ENCODE peak calls at places on chromosomes 7 and 10, in seven cellular contexts. One of them, this sample, is unnamed.
A peak's percentile ranks its signal among the peaks of the same experiment; 100 is the strongest.

GRCh38 chr10:78332013-78332412 is 298.4 kb downstream of the RPS24 start:
- DNase-seq in astrocyte: no peak
- DNase-seq in lung: no peak
- DNase-seq in CD8-positive, alpha-beta T cell: no peak
- DNase-seq in hepatocyte: no peak
- DNase-seq in DND-41: no peak
- DNase-seq in tibial artery: peak; percentile 67
- DNase-seq in this sample: no peak

GRCh38 chr10:89615824-89616223 is 29.2 kb downstream of the PANK1 start:
- DNase-seq in tibial artery: no peak
- DNase-seq in CD8-positive, alpha-beta T cell: no peak
- DNase-seq in hepatocyte: no peak
- DNase-seq in DND-41: no peak
- DNase-seq in lung: no peak
- DNase-seq in astrocyte: peak; percentile 22
- DNase-seq in this sample: no peak

GRCh38 chr7:87029078-87029477 is 30.4 kb downstream of the ELAPOR2 start:
- DNase-seq in CD8-positive, alpha-beta T cell: no peak
- DNase-seq in lung: no peak
- DNase-seq in hepatocyte: no peak
- DNase-seq in tibial artery: no peak
- DNase-seq in astrocyte: no peak
- DNase-seq in DND-41: no peak
- DNase-seq in this sample: no peak

GRCh38 chr7:80900583-80901576 is 18.0 kb downstream of the SEMA3C start:
- DNase-seq in astrocyte: peak; percentile 81
- DNase-seq in lung: no peak
- DNase-seq in DND-41: no peak
- DNase-seq in CD8-positive, alpha-beta T cell: no peak
- DNase-seq in hepatocyte: no peak
- DNase-seq in tibial artery: no peak
- DNase-seq in this sample: no peak

GRCh38 chr7:147547252-147547897 is 1043.2 kb upstream of the C7orf33 start:
- DNase-seq in tibial artery: no peak
- DNase-seq in lung: peak; percentile 30
- DNase-seq in CD8-positive, alpha-beta T cell: no peak
- DNase-seq in astrocyte: no peak
- DNase-seq in DND-41: no peak
- DNase-seq in hepatocyte: peak; percentile 62
- DNase-seq in this sample: no peak

GRCh38 chr7:137120690-137121089 is 222.8 kb downstream of the PTN start:
- DNase-seq in DND-41: no peak
- DNase-seq in hepatocyte: no peak
- DNase-seq in lung: no peak
- DNase-seq in astrocyte: no peak
- DNase-seq in CD8-positive, alpha-beta T cell: no peak
- DNase-seq in tibial artery: no peak
- DNase-seq in this sample: no peak

GRCh38 chr7:150879345-150879744 is 27.0 kb downstream of the AOC1 start:
- DNase-seq in DND-41: no peak
- DNase-seq in astrocyte: peak; percentile 36
- DNase-seq in CD8-positive, alpha-beta T cell: no peak
- DNase-seq in hepatocyte: no peak
- DNase-seq in lung: no peak
- DNase-seq in tibial artery: no peak
- DNase-seq in this sample: no peak

GRCh38 chr10:114767101-114767588 is 54.4 kb upstream of the FHIP2A start:
- DNase-seq in DND-41: no peak
- DNase-seq in CD8-positive, alpha-beta T cell: no peak
- DNase-seq in hepatocyte: no peak
- DNase-seq in tibial artery: no peak
- DNase-seq in lung: no peak
- DNase-seq in astrocyte: peak; percentile 65
- DNase-seq in this sample: no peak

GRCh38 chr7:22900784-22901183 is 78.1 kb upstream of the TOMM7 start:
- DNase-seq in tibial artery: no peak
- DNase-seq in hepatocyte: no peak
- DNase-seq in DND-41: no peak
- DNase-seq in lung: peak; percentile 4
- DNase-seq in astrocyte: no peak
- DNase-seq in CD8-positive, alpha-beta T cell: no peak
- DNase-seq in this sample: no peak

GRCh38 chr7:85213500-85213899 is 26.6 kb upstream of the SEMA3D start:
- DNase-seq in lung: no peak
- DNase-seq in tibial artery: no peak
- DNase-seq in DND-41: no peak
- DNase-seq in hepatocyte: no peak
- DNase-seq in astrocyte: no peak
- DNase-seq in CD8-positive, alpha-beta T cell: no peak
- DNase-seq in this sample: no peak

GRCh38 chr10:87861566-87861952 is 1.8 kb downstream of the KLLN start:
- DNase-seq in lung: peak; percentile 79
- DNase-seq in tibial artery: peak; percentile 82
- DNase-seq in DND-41: peak; percentile 27
- DNase-seq in CD8-positive, alpha-beta T cell: peak; percentile 2
- DNase-seq in hepatocyte: peak; percentile 87
- DNase-seq in astrocyte: peak; percentile 84
- DNase-seq in this sample: no peak

GRCh38 chr10:99740933-99741559 is 9.0 kb downstream of the CUTC start:
- DNase-seq in astrocyte: no peak
- DNase-seq in DND-41: no peak
- DNase-seq in CD8-positive, alpha-beta T cell: no peak
- DNase-seq in lung: no peak
- DNase-seq in hepatocyte: no peak
- DNase-seq in tibial artery: no peak
- DNase-seq in this sample: no peak

GRCh38 chr10:124515244-124515970 is 53.8 kb downstream of the LHPP start:
- DNase-seq in astrocyte: no peak
- DNase-seq in tibial artery: no peak
- DNase-seq in lung: no peak
- DNase-seq in hepatocyte: no peak
- DNase-seq in DND-41: no peak
- DNase-seq in CD8-positive, alpha-beta T cell: no peak
- DNase-seq in this sample: no peak

GRCh38 chr10:123204127-123204461 is 49.9 kb downstream of the BUB3 start:
- DNase-seq in CD8-positive, alpha-beta T cell: no peak
- DNase-seq in astrocyte: no peak
- DNase-seq in tibial artery: no peak
- DNase-seq in hepatocyte: no peak
- DNase-seq in DND-41: no peak
- DNase-seq in lung: no peak
- DNase-seq in this sample: no peak

GRCh38 chr10:58773942-58774341 is 261.3 kb downstream of the BICC1 start:
- DNase-seq in lung: no peak
- DNase-seq in CD8-positive, alpha-beta T cell: no peak
- DNase-seq in DND-41: no peak
- DNase-seq in hepatocyte: no peak
- DNase-seq in tibial artery: no peak
- DNase-seq in astrocyte: no peak
- DNase-seq in this sample: no peak

GRCh38 chr10:88791924-88792323 is 10.6 kb upstream of the LIPM start:
- DNase-seq in tibial artery: no peak
- DNase-seq in lung: no peak
- DNase-seq in hepatocyte: peak; percentile 24
- DNase-seq in CD8-positive, alpha-beta T cell: no peak
- DNase-seq in astrocyte: no peak
- DNase-seq in DND-41: peak; percentile 14
- DNase-seq in this sample: peak; percentile 32

GRCh38 chr7:107644704-107645083 is 15.9 kb upstream of the SLC26A4 start:
- DNase-seq in astrocyte: no peak
- DNase-seq in DND-41: no peak
- DNase-seq in CD8-positive, alpha-beta T cell: no peak
- DNase-seq in tibial artery: no peak
- DNase-seq in hepatocyte: no peak
- DNase-seq in lung: no peak
- DNase-seq in this sample: no peak

GRCh38 chr7:9945882-9946281 is 1027.8 kb upstream of the PHF14 start:
- DNase-seq in lung: no peak
- DNase-seq in hepatocyte: no peak
- DNase-seq in tibial artery: no peak
- DNase-seq in DND-41: no peak
- DNase-seq in CD8-positive, alpha-beta T cell: no peak
- DNase-seq in astrocyte: peak; percentile 19
- DNase-seq in this sample: no peak

GRCh38 chr7:121395494-121395960 is 581 bp downstream of the FAM3C start:
- DNase-seq in hepatocyte: peak; percentile 54
- DNase-seq in DND-41: peak; percentile 58
- DNase-seq in lung: no peak
- DNase-seq in astrocyte: no peak
- DNase-seq in tibial artery: peak; percentile 21
- DNase-seq in CD8-positive, alpha-beta T cell: peak; percentile 27
- DNase-seq in this sample: no peak

GRCh38 chr7:56081626-56082340 is 11.0 kb downstream of the PHKG1 start:
- DNase-seq in tibial artery: no peak
- DNase-seq in hepatocyte: no peak
- DNase-seq in astrocyte: no peak
- DNase-seq in lung: no peak
- DNase-seq in DND-41: no peak
- DNase-seq in CD8-positive, alpha-beta T cell: no peak
- DNase-seq in this sample: no peak

GRCh38 chr7:54788664-54789063 is 29.7 kb upstream of the SEC61G start:
- DNase-seq in astrocyte: peak; percentile 81
- DNase-seq in hepatocyte: peak; percentile 87
- DNase-seq in tibial artery: no peak
- DNase-seq in lung: no peak
- DNase-seq in DND-41: no peak
- DNase-seq in CD8-positive, alpha-beta T cell: no peak
- DNase-seq in this sample: peak; percentile 95

GRCh38 chr10:5040010-5040635 is 36.5 kb upstream of the AKR1C2 start:
- DNase-seq in hepatocyte: no peak
- DNase-seq in DND-41: no peak
- DNase-seq in tibial artery: no peak
- DNase-seq in lung: no peak
- DNase-seq in astrocyte: no peak
- DNase-seq in CD8-positive, alpha-beta T cell: no peak
- DNase-seq in this sample: no peak

GRCh38 chr7:135682191-135682590 is 19.9 kb downstream of the STMP1 start:
- DNase-seq in DND-41: no peak
- DNase-seq in astrocyte: no peak
- DNase-seq in tibial artery: no peak
- DNase-seq in CD8-positive, alpha-beta T cell: no peak
- DNase-seq in hepatocyte: no peak
- DNase-seq in lung: no peak
- DNase-seq in this sample: no peak

GRCh38 chr10:114479307-114479706 is 75.0 kb upstream of the AFAP1L2 start:
- DNase-seq in lung: no peak
- DNase-seq in hepatocyte: no peak
- DNase-seq in astrocyte: no peak
- DNase-seq in DND-41: no peak
- DNase-seq in CD8-positive, alpha-beta T cell: no peak
- DNase-seq in tibial artery: peak; percentile 44
- DNase-seq in this sample: no peak

GRCh38 chr10:55091691-55092328 is 290.8 kb upstream of the PCDH15 start:
- DNase-seq in lung: no peak
- DNase-seq in hepatocyte: peak; percentile 38
- DNase-seq in tibial artery: no peak
- DNase-seq in DND-41: no peak
- DNase-seq in CD8-positive, alpha-beta T cell: no peak
- DNase-seq in astrocyte: no peak
- DNase-seq in this sample: no peak
- TF ChIP-seq CTCF in lung: peak; percentile 26
- TF ChIP-seq CTCF in hepatocyte: peak; percentile 89
- TF ChIP-seq CTCF in tibial artery: peak; percentile 27
- TF ChIP-seq CTCF in DND-41: peak; percentile 63
- TF ChIP-seq CTCF in CD8-positive, alpha-beta T cell: no peak
- TF ChIP-seq CTCF in astrocyte: peak; percentile 82
- TF ChIP-seq CTCF in this sample: peak; percentile 63

GRCh38 chr10:34437897-34438296 is 377.2 kb downstream of the PARD3 start:
- DNase-seq in tibial artery: no peak
- DNase-seq in lung: no peak
- DNase-seq in astrocyte: no peak
- DNase-seq in DND-41: no peak
- DNase-seq in hepatocyte: no peak
- DNase-seq in CD8-positive, alpha-beta T cell: no peak
- DNase-seq in this sample: no peak

GRCh38 chr10:34432589-34432988 is 382.5 kb downstream of the PARD3 start:
- DNase-seq in CD8-positive, alpha-beta T cell: no peak
- DNase-seq in hepatocyte: no peak
- DNase-seq in astrocyte: no peak
- DNase-seq in tibial artery: no peak
- DNase-seq in DND-41: no peak
- DNase-seq in lung: no peak
- DNase-seq in this sample: no peak

GRCh38 chr10:34430685-34431084 is 384.4 kb downstream of the PARD3 start:
- DNase-seq in astrocyte: no peak
- DNase-seq in tibial artery: no peak
- DNase-seq in DND-41: no peak
- DNase-seq in CD8-positive, alpha-beta T cell: no peak
- DNase-seq in hepatocyte: no peak
- DNase-seq in lung: no peak
- DNase-seq in this sample: no peak

GRCh38 chr10:34433241-34434076 is 381.6 kb downstream of the PARD3 start:
- DNase-seq in lung: no peak
- DNase-seq in tibial artery: no peak
- DNase-seq in astrocyte: peak; percentile 60
- DNase-seq in hepatocyte: no peak
- DNase-seq in DND-41: no peak
- DNase-seq in CD8-positive, alpha-beta T cell: no peak
- DNase-seq in this sample: no peak

DNA sequence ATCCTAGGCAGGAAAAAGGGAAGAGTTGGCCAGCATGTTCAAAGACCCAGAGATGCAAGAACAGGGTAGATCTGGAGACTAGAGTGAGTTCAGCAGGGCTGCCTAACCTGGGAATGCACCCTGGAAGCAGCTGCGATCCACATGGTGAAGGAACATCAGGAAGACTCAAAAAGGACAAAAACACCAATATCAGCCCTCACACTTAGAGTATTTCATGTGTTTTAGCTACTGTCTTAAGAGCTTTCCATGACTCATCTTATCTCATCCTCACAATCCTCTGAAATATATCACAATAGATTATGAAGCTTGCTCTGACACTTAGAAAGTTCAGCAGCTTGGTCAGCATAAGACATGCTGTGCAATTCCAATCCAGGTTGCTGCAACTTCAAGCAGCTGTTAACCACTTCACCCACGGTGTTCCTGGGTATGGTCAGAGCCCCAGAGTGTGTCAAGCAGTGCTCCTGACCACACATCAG is 380.9 kb downstream of the PARD3 start:
- DNase-seq in DND-41: no peak
- DNase-seq in hepatocyte: peak; percentile 29
- DNase-seq in lung: no peak
- DNase-seq in tibial artery: no peak
- DNase-seq in CD8-positive, alpha-beta T cell: no peak
- DNase-seq in astrocyte: peak; percentile 69
- DNase-seq in this sample: no peak
- H3K4me3 ChIP-seq in DND-41: no peak overlapping the region
- H3K4me3 ChIP-seq in hepatocyte: no peak overlapping the region
- H3K4me3 ChIP-seq in lung: no peak overlapping the region
- H3K4me3 ChIP-seq in tibial artery: no peak overlapping the region
- H3K4me3 ChIP-seq in CD8-positive, alpha-beta T cell: no peak overlapping the region
- H3K4me3 ChIP-seq in astrocyte: no peak overlapping the region
- H3K4me3 ChIP-seq in this sample: no peak overlapping the region

GRCh38 chr10:75319274-75319673 is 82.3 kb downstream of the ZNF503 start:
- DNase-seq in hepatocyte: no peak
- DNase-seq in DND-41: no peak
- DNase-seq in tibial artery: no peak
- DNase-seq in lung: no peak
- DNase-seq in CD8-positive, alpha-beta T cell: no peak
- DNase-seq in astrocyte: no peak
- DNase-seq in this sample: no peak
- TF ChIP-seq CTCF in hepatocyte: no peak
- TF ChIP-seq CTCF in DND-41: no peak
- TF ChIP-seq CTCF in tibial artery: no peak
- TF ChIP-seq CTCF in lung: no peak
- TF ChIP-seq CTCF in CD8-positive, alpha-beta T cell: no peak
- TF ChIP-seq CTCF in astrocyte: no peak
- TF ChIP-seq CTCF in this sample: no peak

GRCh38 chr7:63998549-63998948 is at the start of gene ZNF722:
- DNase-seq in lung: no peak
- DNase-seq in tibial artery: no peak
- DNase-seq in hepatocyte: no peak
- DNase-seq in astrocyte: no peak
- DNase-seq in DND-41: no peak
- DNase-seq in CD8-positive, alpha-beta T cell: no peak
- DNase-seq in this sample: no peak
- H3K4me3 ChIP-seq in lung: no peak within 1 kb of the TSS
- H3K4me3 ChIP-seq in tibial artery: no peak within 1 kb of the TSS
- H3K4me3 ChIP-seq in hepatocyte: no peak within 1 kb of the TSS
- H3K4me3 ChIP-seq in astrocyte: no peak within 1 kb of the TSS
- H3K4me3 ChIP-seq in DND-41: no peak within 1 kb of the TSS
- H3K4me3 ChIP-seq in CD8-positive, alpha-beta T cell: no peak within 1 kb of the TSS
- H3K4me3 ChIP-seq in this sample: no peak within 1 kb of the TSS